ENCODE peak calls at places on chromosomes 5 and 9, in ten cellular contexts. C is 8988T; U is activated CD4-positive, alpha-beta T cell treated with anti-CD3 and anti-CD28 coated beads, Interleukin-2, amount 50 U/mL, for 1 hour; T is CD8-positive, alpha-beta memory T cell; G is LoVo; Y is activated naive CD4-positive, alpha-beta T cell treated with anti-CD3 and anti-CD28 coated beads for 36 hours; R is CD8-positive, alpha-beta T cell; P is stimulated activated CD4-positive, alpha-beta T cell treated with anti-CD3 and anti-CD28 coated beads, Interleukin-15, amount 100 ng/mL, for 48 hours; Z is H7; B is iPS DF 6.9. S is an unnamed sample.

GRCh38 chr9:32069169-32069813 is 315.2 kb upstream of the ACO1 start:
- DNase-seq in C (no peak), U (no peak), T (no peak), G (peak; percentile 4), Y (no peak), R (no peak), P (no peak), Z (peak; percentile 17), B (no peak), S (no peak)

GRCh38 chr5:32612134-32612888 is 27.0 kb downstream of the SUB1 start:
- DNase-seq in C (no peak), U (no peak), T (no peak), G (no peak), Y (no peak), R (no peak), P (no peak), Z (no peak), B (no peak), S (no peak)

GRCh38 chr5:134127988-134128647 is 13.6 kb downstream of the TCF7 start:
- DNase-seq in C (no peak), U (no peak), T (no peak), G (no peak), Y (peak; percentile 59), R (peak; percentile 52), P (no peak), Z (peak; percentile 46), B (no peak), S (no peak)

GRCh38 chr9:133707761-133708122 is 30.4 kb downstream of the SARDH start:
- DNase-seq in C (no peak), U (no peak), T (no peak), G (no peak), Y (peak; percentile 3), R (no peak), P (no peak), Z (peak; percentile 48), B (no peak), S (no peak)

GRCh38 chr9:87324613-87325194 is 173.0 kb upstream of the DAPK1 start:
- DNase-seq in C (no peak), U (no peak), T (no peak), G (peak; percentile 64), Y (no peak), R (no peak), P (no peak), Z (peak; percentile 58), B (no peak), S (no peak)

GRCh38 chr5:80885698-80886000 is 74.5 kb upstream of the RASGRF2 start:
- DNase-seq in C (no peak), U (no peak), T (no peak), G (peak; percentile 60), Y (no peak), R (no peak), P (no peak), Z (no peak), B (no peak), S (no peak)

GRCh38 chr5:39197556-39197955 is 21.8 kb downstream of the FYB1 start:
- DNase-seq in C (no peak), U (peak; percentile 63), T (peak; percentile 47), G (no peak), Y (peak; percentile 83), R (peak; percentile 77), P (peak; percentile 49), Z (no peak), B (no peak), S (no peak)

GRCh38 chr5:175795959-175796358 is 75.4 kb upstream of the CPLX2 start:
- DNase-seq in C (no peak), U (no peak), T (no peak), G (no peak), Y (no peak), R (no peak), P (no peak), Z (peak; percentile 9), B (no peak), S (no peak)

GRCh38 chr9:4430492-4431261 is 59.6 kb upstream of the SLC1A1 start:
- DNase-seq in C (no peak), U (no peak), T (no peak), G (no peak), Y (no peak), R (no peak), P (no peak), Z (no peak), B (no peak), S (no peak)

GRCh38 chr9:92097997-92098482 is 17.2 kb downstream of the SPTLC1 start:
- DNase-seq in C (no peak), U (peak; percentile 25), T (peak; percentile 58), G (peak; percentile 88), Y (peak; percentile 51), R (peak; percentile 38), P (peak; percentile 75), Z (no peak), B (peak; percentile 88), S (peak; percentile 96)

GRCh38 chr5:131382407-131383395 is 118.8 kb downstream of the CDC42SE2 start:
- DNase-seq in C (peak; percentile 27), U (peak; percentile 35), T (peak; percentile 32), G (peak; percentile 73), Y (peak; percentile 61), R (peak; percentile 63), P (no peak), Z (peak; percentile 64), B (peak; percentile 47), S (peak; percentile 74)

GRCh38 chr5:144275329-144275728 is 104.7 kb downstream of the KCTD16 start:
- DNase-seq in C (no peak), U (no peak), T (no peak), G (no peak), Y (no peak), R (no peak), P (no peak), Z (peak; percentile 13), B (no peak), S (no peak)

GRCh38 chr5:169249001-169249400 is 51.9 kb downstream of the SLIT3 start:
- DNase-seq in C (no peak), U (no peak), T (no peak), G (no peak), Y (no peak), R (no peak), P (no peak), Z (no peak), B (no peak), S (no peak)

GRCh38 chr5:55899344-55899743 is 48.2 kb downstream of the IL31RA start:
- DNase-seq in C (no peak), U (no peak), T (no peak), G (peak; percentile 17), Y (no peak), R (no peak), P (no peak), Z (no peak), B (no peak), S (no peak)

GRCh38 chr5:171955761-171956160 is 50.7 kb downstream of the FBXW11 start:
- DNase-seq in C (no peak), U (no peak), T (no peak), G (no peak), Y (no peak), R (no peak), P (no peak), Z (no peak), B (no peak), S (no peak)

GRCh38 chr5:168006473-168007130 is 284.8 kb upstream of the WWC1 start:
- DNase-seq in C (no peak), U (no peak), T (no peak), G (no peak), Y (no peak), R (no peak), P (no peak), Z (no peak), B (no peak), S (no peak)

GRCh38 chr5:6750142-6750840 is 37.1 kb downstream of the TENT4A start:
- DNase-seq in C (no peak), U (no peak), T (no peak), G (no peak), Y (no peak), R (no peak), P (no peak), Z (no peak), B (no peak), S (no peak)

GRCh38 chr9:76873056-76873792 is 32.7 kb downstream of the PRUNE2 start:
- DNase-seq in C (no peak), U (no peak), T (no peak), G (no peak), Y (no peak), R (no peak), P (no peak), Z (peak; percentile 55), B (peak; percentile 45), S (peak; percentile 86)

GRCh38 chr5:173011602-173012001 is 28.0 kb downstream of the ATP6V0E1 start:
- DNase-seq in C (no peak), U (no peak), T (no peak), G (no peak), Y (no peak), R (no peak), P (no peak), Z (no peak), B (no peak), S (no peak)

GRCh38 chr5:173172166-173172565 is 27.8 kb downstream of the BNIP1 start:
- DNase-seq in C (no peak), U (no peak), T (no peak), G (no peak), Y (no peak), R (no peak), P (no peak), Z (no peak), B (no peak), S (no peak)

GRCh38 chr9:93072383-93072795 is 13.9 kb downstream of the SUSD3 start:
- DNase-seq in C (no peak), U (no peak), T (no peak), G (no peak), Y (no peak), R (no peak), P (no peak), Z (no peak), B (no peak), S (no peak)

GRCh38 chr9:134371731-134372130 is 45.5 kb downstream of the RXRA start:
- DNase-seq in C (no peak), U (no peak), T (no peak), G (no peak), Y (no peak), R (no peak), P (no peak), Z (no peak), B (no peak), S (no peak)

GRCh38 chr5:116897291-116897690 is 322.7 kb upstream of the SEMA6A start:
- DNase-seq in C (no peak), U (no peak), T (no peak), G (no peak), Y (no peak), R (no peak), P (no peak), Z (no peak), B (no peak), S (no peak)

GRCh38 chr5:176780951-176781350 is 29.4 kb upstream of the UNC5A start:
- DNase-seq in C (no peak), U (no peak), T (no peak), G (no peak), Y (no peak), R (no peak), P (no peak), Z (peak; percentile 10), B (no peak), S (peak; percentile 36)